ENCODE peak calls at places on chromosomes 4 and X, in ten cellular contexts. N, Z, P, B, E, Y, L, W, C and G are unnamed samples.

GRCh38 chr4:7189475-7190277 is 2.7 kb upstream of the SORCS2 start:
- DNase-seq in C (no peak), B (no peak), W (no peak), N (no peak), P (no peak), E (no peak), Y (no peak), Z (no peak), L (no peak), G (no peak)

GRCh38 chr4:128229458-128229805 is 58.2 kb downstream of the PGRMC2 start:
- DNase-seq in C (no peak), Y (peak; percentile 75), L (no peak), B (peak; percentile 89), E (no peak), Z (no peak), N (no peak), W (no peak), P (no peak), G (no peak)

GRCh38 chrX:44996282-44996681 is 123.3 kb downstream of the KDM6A start:
- DNase-seq in N (no peak), C (no peak), Z (no peak), Y (no peak), E (no peak), P (no peak), B (no peak), L (no peak), W (no peak), G (no peak)

GRCh38 chrX:137945470-137945869 is 379.5 kb downstream of the ZIC3 start:
- DNase-seq in L (peak; percentile 58), P (no peak), B (no peak), E (no peak), C (no peak), Z (peak; percentile 79), N (no peak), W (no peak), Y (no peak), G (no peak)

GRCh38 chr4:186733778-186734177 is 10.1 kb upstream of the FAT1 start:
- DNase-seq in C (no peak), N (no peak), W (no peak), B (no peak), P (no peak), Z (no peak), L (no peak), Y (no peak), E (no peak), G (no peak)

GRCh38 chr4:149164282-149164681 is 651.4 kb downstream of the IQCM start:
- DNase-seq in P (no peak), E (no peak), N (no peak), Y (no peak), C (no peak), Z (no peak), B (peak; percentile 97), L (no peak), W (no peak), G (peak; percentile 33)

GRCh38 chr4:159235779-159236368 is 133.0 kb downstream of the RAPGEF2 start:
- DNase-seq in Z (no peak), B (peak; percentile 54), W (no peak), E (no peak), Y (no peak), C (no peak), N (no peak), L (no peak), P (peak; percentile 85), G (peak; percentile 17)

GRCh38 chr4:145635117-145635516 is 15.9 kb downstream of the MMAA start:
- DNase-seq in P (no peak), C (no peak), W (no peak), L (no peak), Y (no peak), Z (no peak), N (no peak), E (no peak), B (no peak), G (no peak)

GRCh38 chr4:111959202-111959601 is 186.1 kb upstream of the FAM241A start:
- DNase-seq in E (no peak), W (no peak), B (peak; percentile 21), Y (peak; percentile 86), C (no peak), Z (no peak), L (no peak), P (peak; percentile 23), N (no peak), G (peak; percentile 25)

GRCh38 chr4:66574145-66574978 is 904.1 kb upstream of the EPHA5 start:
- DNase-seq in N (no peak), C (no peak), Z (no peak), P (no peak), Y (no peak), E (no peak), B (peak; percentile 95), L (no peak), W (no peak), G (no peak)

GRCh38 chr4:145307120-145307519 is 126.7 kb upstream of the OTUD4 start:
- DNase-seq in W (no peak), P (peak; percentile 62), B (no peak), C (no peak), E (no peak), L (no peak), Z (no peak), Y (no peak), N (no peak), G (no peak)

GRCh38 chrX:100645106-100645505 is 1.1 kb downstream of the SRPX2 start:
- DNase-seq in P (peak; percentile 24), E (no peak), W (no peak), Y (peak; percentile 54), N (no peak), L (no peak), B (peak; percentile 16), C (no peak), Z (no peak), G (no peak)

GRCh38 chr4:143260750-143261149 is 75.9 kb upstream of the GAB1 start:
- DNase-seq in Z (no peak), P (no peak), B (no peak), Y (no peak), N (no peak), L (no peak), E (no peak), C (no peak), W (no peak), G (no peak)

GRCh38 chrX:120559799-120560198 is 963 bp downstream of the CUL4B start:
- DNase-seq in L (peak; percentile 42), E (no peak), Z (peak; percentile 52), W (no peak), B (no peak), C (no peak), P (peak; percentile 16), Y (peak; percentile 30), N (no peak), G (peak; percentile 13)

GRCh38 chrX:105463483-105463882 is 243.0 kb upstream of the TEX13A start:
- DNase-seq in B (no peak), Z (no peak), L (no peak), Y (peak; percentile 84), N (no peak), E (no peak), P (no peak), C (no peak), W (no peak), G (no peak)

GRCh38 chr4:20565075-20565721 is 135.1 kb upstream of the PACRGL start:
- DNase-seq in L (no peak), Z (no peak), Y (no peak), N (no peak), B (peak; percentile 87), W (no peak), C (no peak), P (peak; percentile 40), E (no peak), G (peak; percentile 62)

GRCh38 chrX:120144178-120144844 is 14.1 kb upstream of the RHOXF2 start:
- DNase-seq in Y (no peak), C (no peak), W (no peak), P (no peak), E (no peak), B (no peak), N (no peak), L (no peak), Z (no peak), G (no peak)

GRCh38 chr4:8696369-8697127 is 104.0 kb downstream of the CPZ start:
- DNase-seq in C (no peak), P (no peak), B (no peak), E (no peak), N (no peak), Z (no peak), L (no peak), Y (no peak), W (no peak), G (no peak)

GRCh38 chr4:121822796-121823504 is 733 bp downstream of the CCNA2 start:
- DNase-seq in Y (peak; percentile 6), N (no peak), B (peak; percentile 18), L (no peak), P (peak; percentile 50), E (peak; percentile 20), W (peak; percentile 18), C (peak; percentile 10), Z (peak; percentile 47), G (peak; percentile 75)

GRCh38 chr4:156896536-156896935 is 75.1 kb downstream of the PDGFC start:
- DNase-seq in N (no peak), Z (no peak), W (no peak), Y (no peak), C (no peak), P (peak; percentile 1), L (no peak), E (no peak), B (no peak), G (no peak)

GRCh38 chr4:72494156-72494555 is 74.9 kb downstream of the ADAMTS3 start:
- DNase-seq in Y (no peak), W (no peak), Z (no peak), C (no peak), B (no peak), N (no peak), E (no peak), L (no peak), P (no peak), G (no peak)

GRCh38 chr4:7938513-7939376 is 916 bp downstream of the AFAP1 start:
- DNase-seq in W (no peak), E (peak; percentile 39), L (no peak), P (peak; percentile 58), B (peak; percentile 28), Y (peak; percentile 20), N (peak; percentile 7), C (peak; percentile 4), Z (no peak), G (peak; percentile 60)

GRCh38 chrX:13371191-13371590 is 51.3 kb upstream of the ATXN3L start:
- DNase-seq in C (no peak), Y (no peak), B (no peak), W (no peak), E (no peak), P (no peak), L (no peak), Z (no peak), N (no peak), G (no peak)

GRCh38 chrX:1450381-1451161 is 2.1 kb downstream of the ASMTL start:
- DNase-seq in Y (no peak), N (no peak), L (no peak), C (no peak), B (no peak), E (no peak), Z (no peak), W (no peak), P (no peak), G (no peak)

GRCh38 chrX:15143050-15143824 is 126.6 kb downstream of the ASB9 start:
- DNase-seq in E (peak; percentile 63), L (peak; percentile 56), C (peak; percentile 45), W (peak; percentile 10), Y (peak; percentile 23), P (peak; percentile 62), N (no peak), Z (peak; percentile 69), B (peak; percentile 8), G (peak; percentile 46)

GRCh38 chr4:109816082-109816442 is 500 bp downstream of the GAR1 start:
- DNase-seq in E (no peak), Y (no peak), L (no peak), N (peak; percentile 30), P (peak; percentile 20), B (no peak), W (peak; percentile 25), C (peak; percentile 35), Z (no peak), G (no peak)

GRCh38 chr4:149084128-149084527 is 641.9 kb upstream of the NR3C2 start:
- DNase-seq in P (no peak), L (no peak), Z (no peak), Y (no peak), B (no peak), E (no peak), N (no peak), C (no peak), W (no peak), G (no peak)

GRCh38 chrX:18465051-18465450 is 39.6 kb downstream of the CDKL5 start:
- DNase-seq in P (no peak), C (no peak), E (no peak), B (no peak), Y (no peak), N (no peak), W (no peak), Z (no peak), L (no peak), G (no peak)